ENCODE peak calls at places on chromosomes 2 and 18, in four cellular contexts. One of them, this sample, is unnamed.
A peak's percentile ranks its signal among the peaks of the same experiment; 100 is the strongest.

GRCh38 chr2:129734343-129735034 is 245.0 kb upstream of the RAB6C start:
- DNase-seq in psoas muscle: no peak
- DNase-seq in CD4-positive, CD25-positive, alpha-beta regulatory T cell: no peak
- DNase-seq in spleen: no peak
- DNase-seq in this sample: no peak

GRCh38 chr18:40867452-40867851 is 1087.6 kb upstream of the PIK3C3 start:
- DNase-seq in psoas muscle: no peak
- DNase-seq in CD4-positive, CD25-positive, alpha-beta regulatory T cell: no peak
- DNase-seq in spleen: no peak
- DNase-seq in this sample: no peak

GRCh38 chr2:160014227-160014626 is 48.2 kb downstream of the PLA2R1 start:
- DNase-seq in psoas muscle: no peak
- DNase-seq in CD4-positive, CD25-positive, alpha-beta regulatory T cell: no peak
- DNase-seq in spleen: no peak
- DNase-seq in this sample: no peak

GRCh38 chr2:71800106-71800809 is 346.9 kb downstream of the DYSF start:
- DNase-seq in psoas muscle: no peak
- DNase-seq in CD4-positive, CD25-positive, alpha-beta regulatory T cell: no peak
- DNase-seq in spleen: peak; percentile 58
- DNase-seq in this sample: no peak

GRCh38 chr2:231683907-231684306 is 24.4 kb upstream of the PTMA start:
- DNase-seq in psoas muscle: no peak
- DNase-seq in CD4-positive, CD25-positive, alpha-beta regulatory T cell: no peak
- DNase-seq in spleen: no peak
- DNase-seq in this sample: no peak

GRCh38 chr2:99184811-99185210 is 3.8 kb downstream of the MRPL30 start:
- DNase-seq in psoas muscle: no peak
- DNase-seq in CD4-positive, CD25-positive, alpha-beta regulatory T cell: no peak
- DNase-seq in spleen: no peak
- DNase-seq in this sample: no peak

GRCh38 chr2:102253140-102253752 is 58.1 kb upstream of the IL1RL1 start:
- DNase-seq in psoas muscle: no peak
- DNase-seq in CD4-positive, CD25-positive, alpha-beta regulatory T cell: no peak
- DNase-seq in spleen: no peak
- DNase-seq in this sample: no peak

GRCh38 chr2:40421643-40422297 is 30.1 kb downstream of the SLC8A1 start:
- DNase-seq in psoas muscle: no peak
- DNase-seq in CD4-positive, CD25-positive, alpha-beta regulatory T cell: no peak
- DNase-seq in spleen: no peak
- DNase-seq in this sample: no peak

GRCh38 chr2:147773479-147773878 is 71.3 kb upstream of the ACVR2A start:
- DNase-seq in psoas muscle: no peak
- DNase-seq in CD4-positive, CD25-positive, alpha-beta regulatory T cell: no peak
- DNase-seq in spleen: no peak
- DNase-seq in this sample: no peak

GRCh38 chr2:138871312-138871711 is 91.1 kb upstream of the NXPH2 start:
- DNase-seq in psoas muscle: no peak
- DNase-seq in CD4-positive, CD25-positive, alpha-beta regulatory T cell: no peak
- DNase-seq in spleen: no peak
- DNase-seq in this sample: no peak

GRCh38 chr2:40030451-40030975 is 251.5 kb upstream of the THUMPD2 start:
- DNase-seq in psoas muscle: no peak
- DNase-seq in CD4-positive, CD25-positive, alpha-beta regulatory T cell: no peak
- DNase-seq in spleen: no peak
- DNase-seq in this sample: no peak

GRCh38 chr2:31347319-31347718 is 67.2 kb downstream of the XDH start:
- DNase-seq in psoas muscle: no peak
- DNase-seq in CD4-positive, CD25-positive, alpha-beta regulatory T cell: no peak
- DNase-seq in spleen: no peak
- DNase-seq in this sample: no peak

GRCh38 chr2:55856936-55857335 is 66.6 kb downstream of the EFEMP1 start:
- DNase-seq in psoas muscle: no peak
- DNase-seq in CD4-positive, CD25-positive, alpha-beta regulatory T cell: no peak
- DNase-seq in spleen: no peak
- DNase-seq in this sample: no peak

GRCh38 chr2:70509565-70509964 is 44.1 kb downstream of the TGFA start:
- DNase-seq in psoas muscle: no peak
- DNase-seq in CD4-positive, CD25-positive, alpha-beta regulatory T cell: no peak
- DNase-seq in spleen: no peak
- DNase-seq in this sample: no peak

GRCh38 chr2:128425731-128426620 is 107.3 kb upstream of the HS6ST1 start:
- DNase-seq in psoas muscle: no peak
- DNase-seq in CD4-positive, CD25-positive, alpha-beta regulatory T cell: no peak
- DNase-seq in spleen: peak; percentile 50
- DNase-seq in this sample: peak; percentile 31

GRCh38 chr2:95099910-95100309 is 21.7 kb downstream of the MRPS5 start:
- DNase-seq in psoas muscle: no peak
- DNase-seq in CD4-positive, CD25-positive, alpha-beta regulatory T cell: no peak
- DNase-seq in spleen: no peak
- DNase-seq in this sample: no peak

GRCh38 chr2:50018938-50019337 is 864.6 kb upstream of the FSHR start:
- DNase-seq in psoas muscle: no peak
- DNase-seq in CD4-positive, CD25-positive, alpha-beta regulatory T cell: no peak
- DNase-seq in spleen: no peak
- DNase-seq in this sample: no peak

GRCh38 chr2:112220831-112221230 is 34.0 kb downstream of the ZC3H8 start:
- DNase-seq in psoas muscle: no peak
- DNase-seq in CD4-positive, CD25-positive, alpha-beta regulatory T cell: no peak
- DNase-seq in spleen: no peak
- DNase-seq in this sample: no peak

GRCh38 chr2:105775809-105776559 is 31.3 kb downstream of the NCK2 start:
- DNase-seq in psoas muscle: no peak
- DNase-seq in CD4-positive, CD25-positive, alpha-beta regulatory T cell: peak; percentile 33
- DNase-seq in spleen: peak; percentile 91
- DNase-seq in this sample: no peak

GRCh38 chr2:73827660-73828388 is 937 bp upstream of the STAMBP start:
- DNase-seq in psoas muscle: no peak
- DNase-seq in CD4-positive, CD25-positive, alpha-beta regulatory T cell: no peak
- DNase-seq in spleen: no peak
- DNase-seq in this sample: no peak

GRCh38 chr2:73827018-73827417 is 1.7 kb upstream of the STAMBP start:
- DNase-seq in psoas muscle: no peak
- DNase-seq in CD4-positive, CD25-positive, alpha-beta regulatory T cell: no peak
- DNase-seq in spleen: no peak
- DNase-seq in this sample: no peak

GRCh38 chr2:73828818-73829570 is at the start of gene STAMBP:
- DNase-seq in psoas muscle: peak; percentile 96
- DNase-seq in CD4-positive, CD25-positive, alpha-beta regulatory T cell: peak; percentile 92
- DNase-seq in spleen: peak; percentile 96
- DNase-seq in this sample: peak; percentile 96

GRCh38 chr2:73830871-73831401 is 2.2 kb downstream of the STAMBP start:
- DNase-seq in psoas muscle: no peak
- DNase-seq in CD4-positive, CD25-positive, alpha-beta regulatory T cell: no peak
- DNase-seq in spleen: no peak
- DNase-seq in this sample: no peak

GRCh38 chr2:73828389-73828817 is 358 bp upstream of the STAMBP start:
- DNase-seq in psoas muscle: no peak
- DNase-seq in CD4-positive, CD25-positive, alpha-beta regulatory T cell: no peak
- DNase-seq in spleen: no peak
- DNase-seq in this sample: no peak
- H3K4me1 ChIP-seq in psoas muscle: peaks cover 41% of the 10 kb centered on the region
- H3K4me1 ChIP-seq in CD4-positive, CD25-positive, alpha-beta regulatory T cell: peaks cover 30% of the 10 kb centered on the region
- H3K4me1 ChIP-seq in spleen: peaks cover 31% of the 10 kb centered on the region
- H3K4me1 ChIP-seq in this sample: peaks cover 3% of the 10 kb centered on the region

DNA sequence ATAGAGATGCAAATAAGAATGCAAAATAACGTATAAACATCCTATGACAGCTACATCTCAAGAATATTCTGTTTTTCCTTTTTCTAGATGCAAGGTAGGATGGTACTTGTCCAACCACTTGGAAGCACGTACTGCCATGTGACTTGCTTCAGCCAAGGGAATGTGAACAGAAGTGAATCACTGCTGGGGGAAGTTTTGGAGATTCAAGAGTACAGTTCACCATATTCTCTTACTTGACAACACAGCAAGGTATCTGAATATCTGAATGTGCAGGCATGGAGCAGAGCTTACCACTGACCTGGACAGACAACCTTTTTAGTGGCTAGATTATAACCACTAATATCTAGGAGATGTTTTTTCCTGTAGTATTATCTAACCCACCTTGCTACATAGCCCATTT is 53.0 kb downstream of the TRIP12 start:
- DNase-seq in psoas muscle: no peak
- DNase-seq in CD4-positive, CD25-positive, alpha-beta regulatory T cell: no peak
- DNase-seq in spleen: no peak
- DNase-seq in this sample: no peak
- H3K4me1 ChIP-seq in psoas muscle: peaks cover 41% of the 10 kb centered on the region
- H3K4me1 ChIP-seq in CD4-positive, CD25-positive, alpha-beta regulatory T cell: peaks cover 18% of the 10 kb centered on the region
- H3K4me1 ChIP-seq in spleen: peaks cover 57% of the 10 kb centered on the region
- H3K4me1 ChIP-seq in this sample: peaks cover 3% of the 10 kb centered on the region

GRCh38 chr2:189214484-189214883 is 34.9 kb upstream of the COL5A2 start:
- DNase-seq in psoas muscle: no peak
- DNase-seq in CD4-positive, CD25-positive, alpha-beta regulatory T cell: no peak
- DNase-seq in spleen: no peak
- DNase-seq in this sample: no peak

GRCh38 chr2:189213226-189213625 is 33.7 kb upstream of the COL5A2 start:
- DNase-seq in psoas muscle: no peak
- DNase-seq in CD4-positive, CD25-positive, alpha-beta regulatory T cell: no peak
- DNase-seq in spleen: no peak
- DNase-seq in this sample: no peak

GRCh38 chr2:189218236-189218635 is 38.7 kb upstream of the COL5A2 start:
- DNase-seq in psoas muscle: no peak
- DNase-seq in CD4-positive, CD25-positive, alpha-beta regulatory T cell: no peak
- DNase-seq in spleen: no peak
- DNase-seq in this sample: no peak

GRCh38 chr2:189217546-189217945 is 38.0 kb upstream of the COL5A2 start:
- DNase-seq in psoas muscle: no peak
- DNase-seq in CD4-positive, CD25-positive, alpha-beta regulatory T cell: no peak
- DNase-seq in spleen: no peak
- DNase-seq in this sample: peak; percentile 15

DNA sequence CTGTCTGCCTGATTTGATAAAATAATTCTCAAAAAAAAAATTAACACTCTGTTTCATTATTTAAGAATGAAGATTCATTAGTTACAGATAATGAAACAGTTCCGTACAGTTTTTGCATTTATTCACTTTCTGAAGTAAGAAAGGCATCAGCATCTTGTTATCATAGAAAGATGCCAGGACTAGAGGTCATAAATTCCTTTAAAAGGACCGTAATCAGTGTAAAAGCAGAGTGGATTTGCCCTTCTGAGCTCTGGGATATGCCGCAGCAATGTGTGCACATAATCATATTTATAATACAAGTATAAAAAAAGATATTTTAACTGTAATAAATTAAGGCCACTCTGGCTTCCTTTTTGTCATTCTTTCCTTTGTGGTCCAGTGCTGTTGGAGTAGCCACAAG is 37.5 kb upstream of the COL5A2 start:
- DNase-seq in psoas muscle: no peak
- DNase-seq in CD4-positive, CD25-positive, alpha-beta regulatory T cell: no peak
- DNase-seq in spleen: no peak
- DNase-seq in this sample: no peak
- H3K4me1 ChIP-seq in psoas muscle: no peaks in the 10 kb centered on the region
- H3K4me1 ChIP-seq in CD4-positive, CD25-positive, alpha-beta regulatory T cell: no peaks in the 10 kb centered on the region
- H3K4me1 ChIP-seq in spleen: no peaks in the 10 kb centered on the region
- H3K4me1 ChIP-seq in this sample: peaks cover 2% of the 10 kb centered on the region

DNA sequence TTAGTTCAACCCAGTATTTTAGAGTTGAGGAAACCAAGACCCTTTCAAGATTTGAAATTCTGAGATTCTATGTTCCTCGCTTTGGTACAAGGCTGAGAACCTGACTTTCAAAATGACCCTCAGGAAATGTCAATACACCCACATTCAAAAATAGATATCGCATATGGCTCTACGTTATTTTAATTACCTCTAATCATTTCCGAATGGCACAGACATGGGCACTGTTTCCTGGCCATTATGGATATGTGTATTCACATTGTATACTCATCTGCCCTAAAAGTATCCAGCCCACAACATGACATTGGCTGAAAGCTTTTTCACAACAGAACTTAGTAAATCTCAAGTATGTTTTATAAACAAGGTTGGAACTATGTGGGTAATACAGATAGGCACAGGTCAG is 6.7 kb downstream of the KLF7 start:
- DNase-seq in psoas muscle: no peak
- DNase-seq in CD4-positive, CD25-positive, alpha-beta regulatory T cell: no peak
- DNase-seq in spleen: no peak
- DNase-seq in this sample: no peak
- H3K4me1 ChIP-seq in psoas muscle: peaks cover 39% of the 10 kb centered on the region
- H3K4me1 ChIP-seq in CD4-positive, CD25-positive, alpha-beta regulatory T cell: peaks cover 53% of the 10 kb centered on the region
- H3K4me1 ChIP-seq in spleen: peaks cover 90% of the 10 kb centered on the region
- H3K4me1 ChIP-seq in this sample: peaks cover 22% of the 10 kb centered on the region

This sample was measured in right cardiac atrium.